ENCODE peak calls at places on chromosomes 11 and 22, in seven cellular contexts. G is neural progenitor cell, P is mesendoderm, H is adipocyte, Y is GM23248, U is IMR-90, N is neuronal stem cell. J is an unnamed sample.

GRCh38 chr11:68008381-68009337 is 1.5 kb upstream of the ALDH3B1 start:
- DNase-seq in G (no peak), P (no peak), H (no peak), Y (no peak), U (no peak), N (no peak), J (no peak)

GRCh38 chr11:110431212-110432073 is 1.7 kb downstream of the FDX1 start:
- DNase-seq in G (peak; percentile 2), P (no peak), H (peak; percentile 18), Y (peak; percentile 32), U (peak; percentile 31), N (no peak), J (peak; percentile 19)

GRCh38 chr11:31967404-31967950 is 123.4 kb upstream of the RCN1 start:
- DNase-seq in G (no peak), P (no peak), H (no peak), Y (no peak), U (no peak), N (no peak), J (no peak)

GRCh38 chr11:15926071-15926470 is 430.3 kb downstream of the SOX6 start:
- DNase-seq in G (no peak), P (no peak), H (no peak), Y (peak; percentile 7), U (no peak), N (no peak), J (no peak)

GRCh38 chr11:127247261-127247660 is 246.7 kb upstream of the KIRREL3 start:
- DNase-seq in G (peak; percentile 45), P (peak; percentile 57), H (no peak), Y (no peak), U (no peak), N (no peak), J (no peak)

GRCh38 chr11:37657645-37658044 is 1059.6 kb upstream of the RAG2 start:
- DNase-seq in G (no peak), P (peak; percentile 29), H (peak; percentile 58), Y (no peak), U (peak; percentile 25), N (no peak), J (peak; percentile 34)

GRCh38 chr11:115488945-115489344 is 15.3 kb downstream of the CADM1 start:
- DNase-seq in G (no peak), P (peak; percentile 69), H (peak; percentile 7), Y (no peak), U (peak; percentile 94), N (no peak), J (peak; percentile 99)

GRCh38 chr11:30313580-30313979 is 9.3 kb upstream of the ARL14EP start:
- DNase-seq in G (no peak), P (no peak), H (no peak), Y (peak; percentile 7), U (no peak), N (no peak), J (no peak)

GRCh38 chr11:27718346-27718852 is 18.1 kb upstream of the BDNF start:
- DNase-seq in G (peak; percentile 91), P (peak; percentile 95), H (peak; percentile 98), Y (peak; percentile 92), U (peak; percentile 95), N (peak; percentile 73), J (peak; percentile 93)

GRCh38 chr11:97956904-97957303 is 1063.8 kb upstream of the CNTN5 start:
- DNase-seq in G (no peak), P (no peak), H (no peak), Y (no peak), U (no peak), N (no peak), J (no peak)

GRCh38 chr22:49198705-49199084 is 629.0 kb downstream of the BRD1 start:
- DNase-seq in G (no peak), P (no peak), H (no peak), Y (no peak), U (no peak), N (no peak), J (no peak)

GRCh38 chr11:78310500-78310909 is 107.1 kb downstream of the GAB2 start:
- DNase-seq in G (no peak), P (no peak), H (no peak), Y (peak; percentile 54), U (peak; percentile 35), N (no peak), J (peak; percentile 55)

GRCh38 chr11:106077609-106078517 is at the start of gene AASDHPPT:
- DNase-seq in G (no peak), P (no peak), H (peak; percentile 73), Y (peak; percentile 70), U (peak; percentile 29), N (no peak), J (peak; percentile 40)

GRCh38 chr11:78179459-78180071 is 8.9 kb downstream of the KCTD21 start:
- DNase-seq in G (no peak), P (peak; percentile 59), H (no peak), Y (no peak), U (no peak), N (no peak), J (no peak)

GRCh38 chr22:29265306-29265705 is 2.5 kb downstream of the RHBDD3 start:
- DNase-seq in G (no peak), P (no peak), H (no peak), Y (no peak), U (no peak), N (no peak), J (no peak)

GRCh38 chr11:556857-557256 is 3.7 kb downstream of the LMNTD2 start:
- DNase-seq in G (no peak), P (no peak), H (no peak), Y (no peak), U (no peak), N (no peak), J (no peak)

DNA sequence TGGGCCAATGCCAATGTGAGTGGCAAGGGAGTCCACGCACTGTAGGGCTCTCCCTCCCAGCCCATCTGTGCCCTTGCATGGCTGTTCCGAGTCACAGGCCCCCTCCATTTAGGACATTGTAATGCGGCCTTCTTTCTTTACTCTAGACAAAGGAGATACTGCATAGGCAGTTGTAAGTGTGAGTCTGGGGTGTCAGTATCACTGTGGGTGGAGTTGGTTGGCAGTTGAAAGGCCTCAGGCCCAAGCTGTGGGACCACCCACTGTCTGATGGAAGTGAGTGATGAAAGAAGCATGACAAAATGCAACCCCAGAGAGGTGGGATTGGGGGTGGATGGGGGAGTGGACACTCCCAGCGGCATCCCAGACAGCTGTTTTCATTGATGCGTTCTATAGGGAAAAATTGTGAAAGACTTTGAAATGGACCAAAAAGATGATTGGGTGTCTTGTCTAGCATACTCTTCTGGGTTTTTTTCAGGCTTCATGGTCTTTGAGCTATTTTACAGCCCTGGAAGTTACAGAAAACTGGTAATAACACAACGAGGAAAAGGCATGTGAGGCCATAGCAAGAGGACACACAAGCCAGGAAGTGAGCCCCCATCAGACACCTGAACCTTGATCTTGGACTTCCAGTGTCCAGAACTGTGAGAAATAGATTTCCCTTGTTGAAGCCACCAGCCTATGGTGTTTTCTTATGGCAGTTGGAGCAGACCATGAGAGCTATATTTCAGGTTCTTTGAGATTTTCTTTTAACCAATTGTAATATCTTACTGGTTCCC is 114.6 kb downstream of the NECTIN1 start:
- DNase-seq in G (peak; percentile 24), P (no peak), H (no peak), Y (no peak), U (no peak), N (no peak), J (no peak)
- H3K9ac ChIP-seq in G (no peak overlapping the region), P (no peak overlapping the region), H (no peak overlapping the region), Y (no peak overlapping the region), U (no peak overlapping the region), N (no peak overlapping the region), J (no peak overlapping the region)

DNA sequence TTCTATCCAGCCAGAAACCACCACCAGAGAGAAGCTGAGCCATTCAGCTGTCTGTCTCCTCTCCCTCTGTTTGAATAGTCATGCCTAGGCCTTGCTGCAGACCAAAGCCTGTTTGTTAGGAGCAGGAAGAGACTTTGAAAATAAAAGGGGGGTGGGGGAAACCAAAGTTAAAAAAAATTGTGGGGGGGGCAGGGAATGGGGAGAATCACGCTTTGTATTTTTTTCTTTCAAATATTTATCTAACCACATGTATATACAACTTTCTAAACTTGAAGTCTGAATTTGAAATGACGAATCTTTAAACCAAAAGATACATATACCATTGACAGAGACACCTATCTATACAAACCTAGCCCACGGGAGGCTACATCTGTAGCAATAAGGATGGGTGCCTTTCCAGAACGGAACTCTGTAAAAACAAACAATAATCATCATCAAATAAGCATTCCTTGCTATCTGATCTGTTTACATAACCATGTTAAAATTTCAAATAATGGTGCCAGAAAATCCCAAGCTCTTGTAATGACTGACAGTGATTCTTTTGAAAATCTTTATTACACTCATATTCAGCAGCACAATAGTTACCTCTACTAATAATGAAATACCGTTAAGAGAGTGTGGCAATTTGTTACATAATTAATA is 14.3 kb downstream of the DDX17 start:
- DNase-seq in G (no peak), P (no peak), H (no peak), Y (no peak), U (peak; percentile 50), N (no peak), J (no peak)
- H3K36me3 ChIP-seq in G (peaks cover 76% of the 10 kb centered on the region), P (peaks cover 41% of the 10 kb centered on the region), H (peaks cover 100% of the 10 kb centered on the region), Y (peaks cover 96% of the 10 kb centered on the region), U (peaks cover 70% of the 10 kb centered on the region), N (peaks cover 54% of the 10 kb centered on the region), J (peaks cover 32% of the 10 kb centered on the region)

DNA sequence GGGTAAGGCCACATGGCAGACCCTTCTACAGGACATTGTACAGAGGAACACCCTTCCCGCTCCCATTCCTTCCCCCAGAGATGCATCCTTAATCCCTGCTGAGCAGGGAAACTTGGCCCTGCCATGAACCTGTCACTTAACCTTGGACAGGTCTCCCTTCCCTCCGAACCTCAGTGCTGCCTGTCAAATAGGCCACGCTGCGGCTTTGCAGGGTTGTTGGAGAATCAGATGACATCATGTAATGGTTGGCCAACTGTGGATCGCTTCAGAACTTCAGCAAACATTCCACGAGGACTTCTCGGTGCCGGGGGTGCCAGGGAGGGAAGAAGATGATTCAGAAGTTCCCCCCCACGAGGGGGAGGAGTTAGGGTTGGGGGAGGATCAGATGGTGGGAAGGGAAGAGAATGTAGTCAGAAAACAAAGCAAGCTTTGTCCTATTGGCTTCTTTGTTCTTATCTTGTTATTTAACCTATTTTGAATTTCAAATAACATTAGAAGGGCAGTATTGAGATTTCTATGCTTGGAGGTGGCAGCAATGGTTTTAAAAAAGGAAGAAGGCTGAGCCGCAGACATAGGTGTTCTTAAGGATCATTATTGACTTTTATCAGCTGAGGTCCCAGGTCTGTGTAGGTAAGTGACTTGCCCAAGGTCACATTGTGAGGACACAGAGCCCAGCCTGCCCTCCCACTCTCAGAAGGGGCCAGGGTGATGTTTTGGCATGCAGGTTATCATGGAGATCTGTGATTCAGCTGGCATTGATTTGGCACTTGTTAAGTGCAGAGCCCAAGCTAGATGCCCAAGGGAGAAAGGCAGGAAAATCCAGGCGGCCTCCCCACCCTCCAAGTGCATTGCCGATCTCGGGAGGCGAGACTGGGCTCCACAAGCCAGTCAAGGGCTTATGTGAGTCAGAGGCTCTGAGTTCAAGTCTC is 3.1 kb downstream of the CDC42EP1 start:
- DNase-seq in G (no peak), P (peak; percentile 89), H (peak; percentile 96), Y (peak; percentile 98), U (peak; percentile 97), N (no peak), J (peak; percentile 91)
- H3K9ac ChIP-seq in G (no peak overlapping the region), P (peak overlapping the region; percentile 56), H (peak overlapping the region; percentile 98), Y (peak overlapping the region; percentile 95), U (peak overlapping the region; percentile 10), N (no peak overlapping the region), J (peak overlapping the region; percentile 25)

DNA sequence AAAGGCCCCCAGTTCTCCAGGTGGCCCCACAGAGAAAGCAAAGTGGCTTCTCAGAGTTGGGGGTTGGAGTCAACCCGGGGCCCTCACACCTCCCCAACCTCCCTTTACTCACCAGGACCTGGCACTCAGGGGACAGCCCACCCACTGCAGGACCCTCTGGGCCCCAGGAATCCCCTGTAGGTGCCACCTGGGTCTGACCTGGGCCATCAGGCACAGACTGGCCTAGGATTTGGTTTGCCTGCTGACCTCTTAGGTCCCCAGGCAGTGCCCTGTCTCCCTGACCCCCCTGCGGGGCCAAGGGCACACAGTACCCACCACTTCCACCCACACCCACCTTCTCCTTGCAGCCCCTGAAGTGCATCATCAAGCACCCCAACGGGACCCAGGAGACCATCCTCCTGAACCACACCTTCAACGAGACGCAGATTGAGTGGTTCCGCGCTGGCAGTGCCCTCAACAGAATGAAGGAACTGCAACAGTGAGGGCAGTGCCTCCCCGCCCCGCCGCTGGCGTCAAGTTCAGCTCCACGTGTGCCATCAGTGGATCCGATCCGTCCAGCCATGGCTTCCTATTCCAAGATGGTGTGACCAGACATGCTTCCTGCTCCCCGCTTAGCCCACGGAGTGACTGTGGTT is 16.0 kb downstream of the POLR3H start:
- DNase-seq in G (no peak), P (no peak), H (no peak), Y (no peak), U (no peak), N (no peak), J (no peak)
- H3K36me3 ChIP-seq in G (no peaks in the 10 kb centered on the region), P (peaks cover 13% of the 10 kb centered on the region), H (peaks cover 87% of the 10 kb centered on the region), Y (peaks cover 7% of the 10 kb centered on the region), U (peaks cover 79% of the 10 kb centered on the region), N (peaks cover 67% of the 10 kb centered on the region), J (peaks cover 59% of the 10 kb centered on the region)